ENCODE peak calls at places on chromosomes 3 and 15, in ten cellular contexts. S is left lung; U is heart right ventricle; P is activated CD8-positive, alpha-beta T cell treated with anti-CD3 and anti-CD28 coated beads, Interleukin-2, amount 10 ng/mL, durations not matched to agents 7 days and 5 days; V is stimulated activated memory B cell treated with anti-CD40 and anti-IgM and Interleukin-4, amounts not matched to agents 10 μg/mL and 1 μg/mL and 100 μg/mL, for 72 hours; D is HepG2; X is left cardiac atrium; G is IMR-90; C is CD4-positive, CD25-positive, alpha-beta regulatory T cell; B is psoas muscle. H is an unnamed sample.

GRCh38 chr15:61327019-61327631 is 98.0 kb upstream of the RORA start:
- ATAC-seq in S (no peak), U (no peak), P (no peak), V (peak; percentile 38), D (no peak), X (peak; percentile 25), G (no peak), C (no peak), B (peak; percentile 32), H (no peak)

GRCh38 chr3:10666621-10667020 is 149.4 kb upstream of the SLC6A11 start:
- ATAC-seq in S (no peak), U (peak; percentile 42), P (peak; percentile 39), V (no peak), D (peak; percentile 58), X (no peak), G (no peak), C (no peak), B (no peak), H (no peak)

GRCh38 chr3:141619450-141619849 is 118.6 kb upstream of the RNF7 start:
- ATAC-seq in S (no peak), U (no peak), P (no peak), V (no peak), D (no peak), X (peak; percentile 75), G (no peak), C (no peak), B (no peak), H (no peak)

GRCh38 chr3:15404767-15405166 is 22.6 kb downstream of the METTL6 start:
- ATAC-seq in S (no peak), U (no peak), P (no peak), V (peak; percentile 77), D (no peak), X (no peak), G (no peak), C (no peak), B (no peak), H (no peak)

GRCh38 chr3:72630614-72631344 is 217.5 kb downstream of the SHQ1 start:
- ATAC-seq in S (no peak), U (no peak), P (no peak), V (no peak), D (no peak), X (no peak), G (no peak), C (no peak), B (no peak), H (no peak)

GRCh38 chr3:11818033-11818432 is 28.7 kb downstream of the TAMM41 start:
- ATAC-seq in S (no peak), U (no peak), P (no peak), V (no peak), D (no peak), X (peak; percentile 76), G (no peak), C (no peak), B (peak; percentile 96), H (no peak)

GRCh38 chr3:98032881-98033280 is 2.2 kb downstream of the GABRR3 start:
- ATAC-seq in S (no peak), U (no peak), P (no peak), V (no peak), D (no peak), X (no peak), G (no peak), C (no peak), B (no peak), H (no peak)

GRCh38 chr3:164962610-164963009 is 115.7 kb downstream of the SI start:
- ATAC-seq in S (no peak), U (no peak), P (no peak), V (no peak), D (no peak), X (no peak), G (no peak), C (no peak), B (no peak), H (no peak)

GRCh38 chr3:45640724-45641361 is 46.3 kb downstream of the LIMD1 start:
- ATAC-seq in S (no peak), U (no peak), P (no peak), V (no peak), D (no peak), X (no peak), G (no peak), C (no peak), B (no peak), H (no peak)

GRCh38 chr15:90623854-90624253 is 93.3 kb upstream of the BLM start:
- ATAC-seq in S (no peak), U (no peak), P (no peak), V (no peak), D (no peak), X (no peak), G (no peak), C (no peak), B (peak; percentile 71), H (no peak)

GRCh38 chr3:188066141-188066540 is 87.8 kb upstream of the LPP start:
- ATAC-seq in S (no peak), U (no peak), P (no peak), V (no peak), D (no peak), X (no peak), G (no peak), C (no peak), B (no peak), H (no peak)

GRCh38 chr3:40321818-40322217 is 12.3 kb downstream of the EIF1B start:
- ATAC-seq in S (no peak), U (no peak), P (no peak), V (no peak), D (no peak), X (no peak), G (no peak), C (no peak), B (no peak), H (no peak)

GRCh38 chr3:74269689-74270088 is 344.8 kb downstream of the CNTN3 start:
- ATAC-seq in S (no peak), U (no peak), P (no peak), V (no peak), D (no peak), X (no peak), G (no peak), C (no peak), B (no peak), H (no peak)

GRCh38 chr15:100733786-100734185 is 131.4 kb downstream of the ASB7 start:
- ATAC-seq in S (no peak), U (no peak), P (no peak), V (no peak), D (no peak), X (peak; percentile 38), G (peak; percentile 68), C (no peak), B (no peak), H (no peak)

GRCh38 chr3:34364345-34364744 is 565.9 kb downstream of the PDCD6IP start:
- ATAC-seq in S (no peak), U (no peak), P (no peak), V (no peak), D (no peak), X (no peak), G (no peak), C (no peak), B (no peak), H (no peak)

H was measured in gastroesophageal sphincter.